ENCODE peak calls at places on chromosomes 13 and 19, in nine cellular contexts. One of them, this sample, is unnamed.
A peak's percentile ranks its signal among the peaks of the same experiment; 100 is the strongest.

GRCh38 chr19:6115992-6116391 is 5.7 kb upstream of the RFX2 start:
- DNase-seq in heart left ventricle: no peak
- DNase-seq in tibial nerve: no peak
- DNase-seq in adrenal gland: no peak
- DNase-seq in transverse colon: no peak
- DNase-seq in upper lobe of left lung: no peak
- DNase-seq in A549: no peak
- DNase-seq in body of pancreas: no peak
- DNase-seq in stomach: no peak
- DNase-seq in this sample: no peak

GRCh38 chr13:49046002-49046401 is 70.3 kb downstream of the FNDC3A start:
- DNase-seq in stomach: no peak
- DNase-seq in heart left ventricle: no peak
- DNase-seq in tibial nerve: no peak
- DNase-seq in upper lobe of left lung: no peak
- DNase-seq in transverse colon: no peak
- DNase-seq in adrenal gland: no peak
- DNase-seq in body of pancreas: no peak
- DNase-seq in A549: no peak
- DNase-seq in this sample: no peak

GRCh38 chr13:29884671-29885424 is 34.4 kb upstream of the UBL3 start:
- DNase-seq in upper lobe of left lung: no peak
- DNase-seq in heart left ventricle: no peak
- DNase-seq in transverse colon: no peak
- DNase-seq in body of pancreas: no peak
- DNase-seq in A549: no peak
- DNase-seq in adrenal gland: no peak
- DNase-seq in tibial nerve: no peak
- DNase-seq in stomach: no peak
- DNase-seq in this sample: no peak

GRCh38 chr13:68727165-68727564 is 1380.5 kb upstream of the ATXN8OS start:
- DNase-seq in adrenal gland: no peak
- DNase-seq in heart left ventricle: no peak
- DNase-seq in transverse colon: no peak
- DNase-seq in tibial nerve: no peak
- DNase-seq in upper lobe of left lung: no peak
- DNase-seq in stomach: no peak
- DNase-seq in body of pancreas: no peak
- DNase-seq in A549: no peak
- DNase-seq in this sample: no peak

GRCh38 chr13:33347866-33348265 is 62.3 kb upstream of the STARD13 start:
- DNase-seq in body of pancreas: no peak
- DNase-seq in tibial nerve: no peak
- DNase-seq in heart left ventricle: no peak
- DNase-seq in A549: no peak
- DNase-seq in adrenal gland: no peak
- DNase-seq in upper lobe of left lung: no peak
- DNase-seq in transverse colon: no peak
- DNase-seq in stomach: no peak
- DNase-seq in this sample: no peak

GRCh38 chr13:77184455-77184854 is 142.4 kb downstream of the MYCBP2 start:
- DNase-seq in upper lobe of left lung: no peak
- DNase-seq in heart left ventricle: no peak
- DNase-seq in transverse colon: no peak
- DNase-seq in body of pancreas: no peak
- DNase-seq in tibial nerve: no peak
- DNase-seq in stomach: no peak
- DNase-seq in adrenal gland: no peak
- DNase-seq in A549: no peak
- DNase-seq in this sample: peak; percentile 26

GRCh38 chr13:102680133-102680717 is 14.6 kb downstream of the METTL21C start:
- DNase-seq in stomach: no peak
- DNase-seq in adrenal gland: no peak
- DNase-seq in heart left ventricle: no peak
- DNase-seq in tibial nerve: no peak
- DNase-seq in body of pancreas: no peak
- DNase-seq in A549: no peak
- DNase-seq in transverse colon: no peak
- DNase-seq in upper lobe of left lung: no peak
- DNase-seq in this sample: no peak

GRCh38 chr13:58907347-58907746 is 1256.4 kb downstream of the DIAPH3 start:
- DNase-seq in stomach: no peak
- DNase-seq in A549: no peak
- DNase-seq in tibial nerve: no peak
- DNase-seq in heart left ventricle: no peak
- DNase-seq in adrenal gland: no peak
- DNase-seq in transverse colon: no peak
- DNase-seq in body of pancreas: no peak
- DNase-seq in upper lobe of left lung: no peak
- DNase-seq in this sample: no peak

GRCh38 chr19:1133471-1133929 is 29.7 kb downstream of the GPX4 start:
- DNase-seq in heart left ventricle: no peak
- DNase-seq in transverse colon: peak; percentile 79
- DNase-seq in upper lobe of left lung: peak; percentile 89
- DNase-seq in stomach: peak; percentile 56
- DNase-seq in body of pancreas: peak; percentile 43
- DNase-seq in adrenal gland: no peak
- DNase-seq in tibial nerve: no peak
- DNase-seq in A549: peak; percentile 74
- DNase-seq in this sample: no peak

GRCh38 chr13:51761638-51762350 is 42.2 kb downstream of the DHRS12 start:
- DNase-seq in transverse colon: no peak
- DNase-seq in upper lobe of left lung: no peak
- DNase-seq in tibial nerve: no peak
- DNase-seq in stomach: no peak
- DNase-seq in body of pancreas: no peak
- DNase-seq in heart left ventricle: no peak
- DNase-seq in A549: no peak
- DNase-seq in adrenal gland: no peak
- DNase-seq in this sample: no peak

GRCh38 chr13:101942038-101942437 is 459.8 kb downstream of the FGF14 start:
- DNase-seq in transverse colon: peak; percentile 19
- DNase-seq in heart left ventricle: no peak
- DNase-seq in A549: peak; percentile 27
- DNase-seq in stomach: no peak
- DNase-seq in adrenal gland: no peak
- DNase-seq in upper lobe of left lung: no peak
- DNase-seq in tibial nerve: no peak
- DNase-seq in body of pancreas: peak; percentile 33
- DNase-seq in this sample: no peak

GRCh38 chr13:32454886-32455593 is 27.1 kb upstream of the N4BP2L1 start:
- DNase-seq in adrenal gland: no peak
- DNase-seq in A549: no peak
- DNase-seq in upper lobe of left lung: peak; percentile 13
- DNase-seq in heart left ventricle: no peak
- DNase-seq in stomach: no peak
- DNase-seq in tibial nerve: no peak
- DNase-seq in transverse colon: no peak
- DNase-seq in body of pancreas: no peak
- DNase-seq in this sample: no peak

GRCh38 chr19:4130635-4131438 is 6.9 kb upstream of the MAP2K2 start:
- DNase-seq in transverse colon: peak; percentile 39
- DNase-seq in A549: peak; percentile 83
- DNase-seq in tibial nerve: no peak
- DNase-seq in stomach: no peak
- DNase-seq in heart left ventricle: no peak
- DNase-seq in upper lobe of left lung: no peak
- DNase-seq in body of pancreas: no peak
- DNase-seq in adrenal gland: no peak
- DNase-seq in this sample: peak; percentile 79

GRCh38 chr19:42436006-42436405 is 6.7 kb downstream of the CXCL17 start:
- DNase-seq in tibial nerve: peak; percentile 35
- DNase-seq in transverse colon: no peak
- DNase-seq in body of pancreas: no peak
- DNase-seq in heart left ventricle: no peak
- DNase-seq in upper lobe of left lung: no peak
- DNase-seq in A549: no peak
- DNase-seq in adrenal gland: no peak
- DNase-seq in stomach: no peak
- DNase-seq in this sample: no peak

GRCh38 chr19:4583961-4584669 is 24.6 kb upstream of the SEMA6B start:
- DNase-seq in stomach: no peak
- DNase-seq in tibial nerve: no peak
- DNase-seq in transverse colon: no peak
- DNase-seq in upper lobe of left lung: peak; percentile 86
- DNase-seq in adrenal gland: peak; percentile 53
- DNase-seq in A549: no peak
- DNase-seq in body of pancreas: no peak
- DNase-seq in heart left ventricle: no peak
- DNase-seq in this sample: no peak

DNA sequence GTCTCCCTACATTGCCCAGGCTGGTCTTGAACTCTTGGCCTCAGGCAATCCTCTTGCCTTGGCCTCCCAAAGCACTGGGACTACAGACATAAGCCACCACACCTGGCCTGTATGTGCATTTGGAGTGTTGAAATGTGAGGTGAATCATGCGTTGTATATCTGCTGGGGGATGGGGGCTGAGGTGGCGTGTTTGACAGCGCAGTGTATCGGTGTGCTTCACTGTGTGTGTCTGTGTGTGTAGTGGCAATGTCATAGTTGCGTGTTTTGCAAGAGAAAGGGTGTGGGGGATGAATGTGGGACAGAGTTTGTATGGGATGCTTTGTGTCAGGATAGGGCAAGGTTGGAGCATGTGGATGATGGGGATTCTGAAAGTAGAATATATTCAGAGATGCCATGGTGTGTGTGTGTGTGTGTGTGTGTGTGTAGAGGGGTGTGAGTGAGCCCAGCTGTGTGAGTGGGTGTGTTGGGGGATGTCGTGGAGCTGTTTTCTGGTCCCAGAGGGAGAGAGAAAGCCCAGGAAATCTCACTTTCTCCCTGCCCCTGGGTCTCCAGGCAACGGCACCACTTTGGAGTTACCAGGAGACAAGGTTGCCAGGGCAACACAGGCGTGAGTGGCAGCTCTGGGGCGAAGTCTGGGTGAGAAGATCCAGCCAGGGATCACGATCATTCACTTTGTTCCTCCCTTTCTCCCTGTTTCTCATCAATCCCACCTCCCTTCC is 1.1 kb upstream of the SWSAP1 start:
- DNase-seq in stomach: peak; percentile 44
- DNase-seq in tibial nerve: no peak
- DNase-seq in heart left ventricle: no peak
- DNase-seq in upper lobe of left lung: no peak
- DNase-seq in body of pancreas: peak; percentile 64
- DNase-seq in transverse colon: no peak
- DNase-seq in A549: no peak
- DNase-seq in adrenal gland: no peak
- DNase-seq in this sample: no peak
- H3K27ac ChIP-seq in stomach: no peak overlapping the region
- H3K27ac ChIP-seq in tibial nerve: no peak overlapping the region
- H3K27ac ChIP-seq in heart left ventricle: no peak overlapping the region
- H3K27ac ChIP-seq in upper lobe of left lung: no peak overlapping the region
- H3K27ac ChIP-seq in body of pancreas: no peak overlapping the region
- H3K27ac ChIP-seq in transverse colon: no peak overlapping the region
- H3K27ac ChIP-seq in A549: no peak overlapping the region
- H3K27ac ChIP-seq in adrenal gland: no peak overlapping the region
- H3K27ac ChIP-seq in this sample: no peak overlapping the region

GRCh38 chr19:49677901-49678674 is 1.0 kb downstream of the PRMT1 start:
- DNase-seq in tibial nerve: peak; percentile 72
- DNase-seq in adrenal gland: peak; percentile 76
- DNase-seq in body of pancreas: peak; percentile 72
- DNase-seq in transverse colon: peak; percentile 78
- DNase-seq in heart left ventricle: peak; percentile 78
- DNase-seq in upper lobe of left lung: no peak
- DNase-seq in stomach: peak; percentile 68
- DNase-seq in A549: peak; percentile 82
- DNase-seq in this sample: peak; percentile 93
- TF ChIP-seq POLR2A in tibial nerve: no peak
- TF ChIP-seq POLR2A in adrenal gland: no peak
- TF ChIP-seq POLR2A in body of pancreas: peak; percentile 11
- TF ChIP-seq POLR2A in transverse colon: no peak
- TF ChIP-seq POLR2A in heart left ventricle: no peak
- TF ChIP-seq POLR2A in upper lobe of left lung: no peak
- TF ChIP-seq POLR2A in stomach: no peak
- TF ChIP-seq POLR2A in A549: no peak
- TF ChIP-seq POLR2A in this sample: no peak

GRCh38 chr13:110414283-110414682 is 107.2 kb downstream of the COL4A2 start:
- DNase-seq in tibial nerve: no peak
- DNase-seq in stomach: no peak
- DNase-seq in transverse colon: no peak
- DNase-seq in body of pancreas: no peak
- DNase-seq in adrenal gland: no peak
- DNase-seq in upper lobe of left lung: no peak
- DNase-seq in A549: no peak
- DNase-seq in heart left ventricle: no peak
- DNase-seq in this sample: no peak
- H3K4me1 ChIP-seq in tibial nerve: peaks cover 41% of the 10 kb centered on the region
- H3K4me1 ChIP-seq in stomach: peaks cover 69% of the 10 kb centered on the region
- H3K4me1 ChIP-seq in transverse colon: peaks cover 5% of the 10 kb centered on the region
- H3K4me1 ChIP-seq in body of pancreas: peaks cover 20% of the 10 kb centered on the region
- H3K4me1 ChIP-seq in adrenal gland: peaks cover 11% of the 10 kb centered on the region
- H3K4me1 ChIP-seq in upper lobe of left lung: peaks cover 61% of the 10 kb centered on the region
- H3K4me1 ChIP-seq in A549: peaks cover 45% of the 10 kb centered on the region
- H3K4me1 ChIP-seq in heart left ventricle: peaks cover 99% of the 10 kb centered on the region
- H3K4me1 ChIP-seq in this sample: no peaks in the 10 kb centered on the region

GRCh38 chr19:38878575-38879399 is 712 bp upstream of the RINL start:
- DNase-seq in transverse colon: no peak
- DNase-seq in tibial nerve: no peak
- DNase-seq in adrenal gland: no peak
- DNase-seq in upper lobe of left lung: no peak
- DNase-seq in stomach: no peak
- DNase-seq in heart left ventricle: peak; percentile 41
- DNase-seq in body of pancreas: no peak
- DNase-seq in A549: no peak
- DNase-seq in this sample: no peak
- H3K27ac ChIP-seq in transverse colon: peak overlapping the region; percentile 73
- H3K27ac ChIP-seq in tibial nerve: no peak overlapping the region
- H3K27ac ChIP-seq in adrenal gland: no peak overlapping the region
- H3K27ac ChIP-seq in upper lobe of left lung: peak overlapping the region; percentile 89
- H3K27ac ChIP-seq in stomach: peak overlapping the region; percentile 77
- H3K27ac ChIP-seq in heart left ventricle: peak overlapping the region; percentile 37
- H3K27ac ChIP-seq in body of pancreas: peak overlapping the region; percentile 44
- H3K27ac ChIP-seq in A549: peak overlapping the region; percentile 63
- H3K27ac ChIP-seq in this sample: peak overlapping the region; percentile 89

GRCh38 chr13:91112191-91112579 is 235.3 kb upstream of the MIR17HG start:
- DNase-seq in body of pancreas: no peak
- DNase-seq in adrenal gland: no peak
- DNase-seq in transverse colon: no peak
- DNase-seq in heart left ventricle: no peak
- DNase-seq in upper lobe of left lung: no peak
- DNase-seq in A549: no peak
- DNase-seq in stomach: no peak
- DNase-seq in tibial nerve: no peak
- DNase-seq in this sample: no peak
- TF ChIP-seq POLR2A in body of pancreas: no peak
- TF ChIP-seq POLR2A in adrenal gland: no peak
- TF ChIP-seq POLR2A in transverse colon: no peak
- TF ChIP-seq POLR2A in heart left ventricle: no peak
- TF ChIP-seq POLR2A in upper lobe of left lung: no peak
- TF ChIP-seq POLR2A in A549: no peak
- TF ChIP-seq POLR2A in stomach: no peak
- TF ChIP-seq POLR2A in tibial nerve: no peak
- TF ChIP-seq POLR2A in this sample: no peak

DNA sequence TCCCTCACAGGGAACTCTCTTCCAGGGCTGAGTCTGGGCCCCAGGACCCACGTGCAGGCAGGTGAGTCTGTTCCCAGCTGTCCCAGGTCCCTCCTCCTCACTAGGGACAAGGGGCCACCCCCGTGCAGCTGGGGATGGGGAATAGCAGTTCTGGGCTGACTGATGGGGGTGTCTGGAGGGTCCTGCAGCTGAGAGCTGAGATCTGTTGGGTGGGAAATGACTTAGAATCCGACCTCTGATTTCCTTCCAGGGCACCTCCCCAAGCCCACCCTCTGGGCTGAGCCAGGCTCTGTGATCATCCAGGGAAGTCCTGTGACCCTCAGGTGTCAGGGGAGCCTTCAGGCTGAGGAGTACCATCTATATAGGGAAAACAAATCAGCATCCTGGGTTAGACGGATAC is 461 bp downstream of the LILRA2 start:
- DNase-seq in stomach: no peak
- DNase-seq in transverse colon: no peak
- DNase-seq in heart left ventricle: no peak
- DNase-seq in upper lobe of left lung: no peak
- DNase-seq in A549: no peak
- DNase-seq in tibial nerve: no peak
- DNase-seq in adrenal gland: no peak
- DNase-seq in body of pancreas: no peak
- DNase-seq in this sample: no peak
- H3K4me1 ChIP-seq in stomach: no peaks in the 10 kb centered on the region
- H3K4me1 ChIP-seq in transverse colon: no peaks in the 10 kb centered on the region
- H3K4me1 ChIP-seq in heart left ventricle: no peaks in the 10 kb centered on the region
- H3K4me1 ChIP-seq in upper lobe of left lung: no peaks in the 10 kb centered on the region
- H3K4me1 ChIP-seq in A549: no peaks in the 10 kb centered on the region
- H3K4me1 ChIP-seq in tibial nerve: no peaks in the 10 kb centered on the region
- H3K4me1 ChIP-seq in adrenal gland: no peaks in the 10 kb centered on the region
- H3K4me1 ChIP-seq in body of pancreas: no peaks in the 10 kb centered on the region
- H3K4me1 ChIP-seq in this sample: no peaks in the 10 kb centered on the region

This sample was measured in Peyer's patch.